ENCODE peak calls at places on chromosome 11, in eight cellular contexts. F is endothelial cell of umbilical vein, G is A549, Q is ovary, M is HCT116, L is heart left ventricle, X is transverse colon, W is H54. C is an unnamed sample.

GRCh38 chr11:40597546-40598113 is 861.8 kb downstream of the LRRC4C start:
- DNase-seq in L (no peak), M (no peak), W (no peak), X (no peak), F (no peak), Q (no peak), G (no peak), C (no peak)

GRCh38 chr11:113773092-113773415 is 438 bp downstream of the ZW10 start:
- DNase-seq in F (no peak), X (peak; percentile 29), L (no peak), M (no peak), G (no peak), W (no peak), Q (no peak), C (no peak)

GRCh38 chr11:827146-827860 is 416 bp upstream of the CRACR2B start:
- DNase-seq in F (no peak), L (no peak), X (peak; percentile 74), W (no peak), G (no peak), M (no peak), Q (no peak), C (no peak)

GRCh38 chr11:73957654-73958361 is 7.0 kb downstream of the DNAJB13 start:
- DNase-seq in L (no peak), M (no peak), F (no peak), X (no peak), Q (no peak), W (no peak), G (no peak), C (no peak)

GRCh38 chr11:771617-772204 is 5.6 kb downstream of the GATD1 start:
- DNase-seq in W (no peak), Q (peak; percentile 25), G (no peak), X (no peak), L (peak; percentile 17), F (no peak), M (no peak), C (peak; percentile 77)

GRCh38 chr11:94107363-94107762 is 21.3 kb upstream of the PANX1 start:
- DNase-seq in X (no peak), F (no peak), Q (no peak), M (no peak), G (no peak), L (no peak), W (no peak), C (no peak)

GRCh38 chr11:45041556-45041955 is 90.9 kb upstream of the TP53I11 start:
- DNase-seq in L (no peak), W (no peak), M (no peak), F (no peak), G (no peak), X (no peak), Q (no peak), C (no peak)

GRCh38 chr11:64007160-64007628 is 21.0 kb downstream of the OTUB1 start:
- DNase-seq in Q (no peak), F (no peak), M (no peak), G (peak; percentile 63), L (no peak), X (no peak), W (no peak), C (no peak)

GRCh38 chr11:69328231-69328630 is 34.3 kb downstream of the MYEOV start:
- DNase-seq in W (no peak), L (no peak), F (no peak), G (no peak), X (no peak), M (no peak), Q (no peak), C (peak; percentile 75)

GRCh38 chr11:45361551-45361950 is 75.4 kb upstream of the SYT13 start:
- DNase-seq in Q (no peak), M (no peak), L (no peak), G (no peak), F (no peak), X (no peak), W (no peak), C (peak; percentile 9)

GRCh38 chr11:43376594-43376993 is 17.9 kb downstream of the TTC17 start:
- DNase-seq in Q (no peak), L (no peak), G (peak; percentile 52), W (peak; percentile 16), X (no peak), F (peak; percentile 48), M (no peak), C (no peak)
- TF ChIP-seq POLR2A in Q (no peak), L (no peak), G (no peak), W (no peak), X (no peak), F (no peak), M (no peak), C (no peak)

GRCh38 chr11:92306966-92307504 is 82.4 kb downstream of the FAT3 start:
- DNase-seq in M (no peak), F (peak; percentile 6), W (no peak), G (no peak), X (no peak), L (no peak), Q (no peak), C (no peak)
- TF ChIP-seq POLR2A in M (no peak), F (no peak), W (no peak), G (no peak), X (no peak), L (no peak), Q (no peak), C (no peak)

DNA sequence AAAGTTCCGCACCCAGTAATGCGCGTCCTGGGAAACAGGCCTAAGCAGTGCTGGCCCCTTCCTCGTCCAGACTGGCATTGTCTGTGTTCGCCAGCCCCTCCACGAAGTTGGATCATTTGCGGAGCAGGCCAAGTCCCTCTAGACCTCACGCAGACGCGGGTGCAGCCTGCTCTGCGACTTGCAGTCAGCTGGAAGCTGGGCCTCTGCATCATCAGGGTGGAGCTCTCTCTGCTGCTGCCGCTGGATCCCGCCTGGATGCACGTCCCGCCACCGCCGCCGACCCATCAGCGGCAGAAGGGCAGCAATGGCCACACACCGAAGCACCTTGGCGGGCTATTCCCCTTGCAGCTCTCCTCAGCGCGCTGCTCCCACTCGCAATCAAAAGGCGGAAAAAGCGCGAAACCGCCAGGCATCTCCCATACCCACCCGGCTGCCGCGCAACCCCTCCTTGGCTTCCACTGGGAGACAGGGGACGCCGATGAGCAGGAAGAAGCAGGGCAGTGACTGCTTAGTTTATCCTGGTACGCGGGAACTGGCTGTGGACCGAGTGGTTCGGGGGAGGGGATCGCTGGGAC is 34.1 kb upstream of the GLYATL1 start:
- DNase-seq in M (no peak), L (peak; percentile 22), Q (no peak), G (no peak), W (no peak), F (no peak), X (no peak), C (no peak)
- TF ChIP-seq POLR2A in M (no peak), L (no peak), Q (no peak), G (no peak), W (no peak), F (no peak), X (no peak), C (no peak)

GRCh38 chr11:116716617-116717016 is 56.2 kb downstream of the BUD13 start:
- DNase-seq in M (no peak), L (no peak), W (no peak), G (no peak), X (peak; percentile 46), F (no peak), Q (no peak), C (no peak)
- TF ChIP-seq POLR2A in M (no peak), L (no peak), W (no peak), G (no peak), X (no peak), F (no peak), Q (no peak), C (no peak)

GRCh38 chr11:67630230-67630942 is 649 bp upstream of the NUDT8 start:
- DNase-seq in F (peak; percentile 96), M (peak; percentile 93), L (peak; percentile 99), G (peak; percentile 98), X (peak; percentile 100), W (peak; percentile 94), Q (peak; percentile 100), C (peak; percentile 100)
- TF ChIP-seq POLR2A in F (peak; percentile 75), M (peak; percentile 18), L (peak; percentile 89), G (peak; percentile 52), X (peak; percentile 96), W (peak; percentile 54), Q (peak; percentile 28), C (peak; percentile 13)

GRCh38 chr11:115926601-115927000 is 422.4 kb upstream of the CADM1 start:
- DNase-seq in F (no peak), G (no peak), L (no peak), W (no peak), X (no peak), Q (no peak), M (no peak), C (no peak)

GRCh38 chr11:115926090-115926489 is 421.9 kb upstream of the CADM1 start:
- DNase-seq in M (no peak), X (no peak), F (no peak), L (no peak), W (no peak), Q (no peak), G (no peak), C (no peak)

GRCh38 chr11:115929618-115930129 is 425.5 kb upstream of the CADM1 start:
- DNase-seq in W (no peak), X (no peak), Q (no peak), L (no peak), F (no peak), G (no peak), M (no peak), C (no peak)

GRCh38 chr11:115928811-115929210 is 424.6 kb upstream of the CADM1 start:
- DNase-seq in X (no peak), Q (no peak), W (no peak), M (no peak), L (no peak), F (no peak), G (no peak), C (no peak)

GRCh38 chr11:115927823-115928329 is 423.7 kb upstream of the CADM1 start:
- DNase-seq in G (no peak), F (no peak), M (no peak), W (no peak), L (no peak), Q (no peak), X (no peak), C (no peak)
- TF ChIP-seq POLR2A in G (no peak), F (no peak), M (no peak), W (no peak), L (no peak), Q (no peak), X (no peak), C (no peak)